ENCODE peak calls at places on chromosomes 4 and X, in four cellular contexts. X is epithelial cell of esophagus, H is GM23338, S is left ventricle myocardium inferior. M is an unnamed sample.

GRCh38 chrX:11704725-11705495 is 39.2 kb upstream of the ARHGAP6 start:
- DNase-seq in X (no peak), H (peak), S (no peak), M (no peak)

GRCh38 chr4:174061026-174061425 is 222.4 kb downstream of the FBXO8 start:
- DNase-seq in X (no peak), H (no peak), S (no peak), M (no peak)

GRCh38 chr4:19473569-19473968 is 778.1 kb upstream of the SLIT2 start:
- DNase-seq in X (no peak), H (no peak), S (no peak), M (no peak)

GRCh38 chr4:8391972-8392371 is 48.6 kb downstream of the ACOX3 start:
- DNase-seq in X (peak), H (no peak), S (peak), M (peak)

GRCh38 chr4:109760682-109761081 is 30.8 kb upstream of the PLA2G12A start:
- DNase-seq in X (no peak), H (no peak), S (no peak), M (no peak)

GRCh38 chr4:74543247-74543670 is 98.3 kb downstream of the AREG start:
- DNase-seq in X (peak), H (no peak), S (no peak), M (no peak)

GRCh38 chrX:66004928-66005831 is 34.7 kb downstream of the VSIG4 start:
- DNase-seq in X (no peak), H (no peak), S (no peak), M (no peak)

GRCh38 chr4:3836802-3837601 is 70.8 kb downstream of the ADRA2C start:
- DNase-seq in X (no peak), H (peak), S (no peak), M (no peak)

GRCh38 chrX:124530803-124531202 is 184.4 kb downstream of the SH2D1A start:
- DNase-seq in X (no peak), H (no peak), S (no peak), M (no peak)

GRCh38 chr4:173490817-173491518 is 39.1 kb downstream of the HAND2 start:
- DNase-seq in X (peak), H (no peak), S (no peak), M (no peak)

GRCh38 chr4:119521306-119521705 is 107.3 kb downstream of the PDE5A start:
- DNase-seq in X (no peak), H (no peak), S (no peak), M (no peak)

GRCh38 chrX:144219035-144219434 is 335.2 kb downstream of the UBE2NL start:
- DNase-seq in X (peak), H (no peak), S (no peak), M (peak)

GRCh38 chr4:184310171-184310567 is 92.5 kb upstream of the ENPP6 start:
- DNase-seq in X (peak), H (peak), S (no peak), M (peak)

GRCh38 chrX:26925088-26925487 is 538.1 kb downstream of the PPP4R3C start:
- DNase-seq in X (peak), H (no peak), S (no peak), M (no peak)

GRCh38 chr4:54566608-54567007 is 91.1 kb upstream of the KIT start:
- DNase-seq in X (no peak), H (no peak), S (no peak), M (no peak)

GRCh38 chr4:140069068-140069467 is 84.9 kb downstream of the MAML3 start:
- DNase-seq in X (peak), H (no peak), S (peak), M (peak)

GRCh38 chr4:87461281-87461700 is 38.9 kb downstream of the NUDT9 start:
- DNase-seq in X (peak), H (no peak), S (no peak), M (no peak)

GRCh38 chr4:175953960-175954521 is 111.6 kb upstream of the WDR17 start:
- DNase-seq in X (peak), H (peak), S (no peak), M (no peak)
- TF ChIP-seq CTCF in X (peak), H (peak), S (no peak), M (no peak)

DNA sequence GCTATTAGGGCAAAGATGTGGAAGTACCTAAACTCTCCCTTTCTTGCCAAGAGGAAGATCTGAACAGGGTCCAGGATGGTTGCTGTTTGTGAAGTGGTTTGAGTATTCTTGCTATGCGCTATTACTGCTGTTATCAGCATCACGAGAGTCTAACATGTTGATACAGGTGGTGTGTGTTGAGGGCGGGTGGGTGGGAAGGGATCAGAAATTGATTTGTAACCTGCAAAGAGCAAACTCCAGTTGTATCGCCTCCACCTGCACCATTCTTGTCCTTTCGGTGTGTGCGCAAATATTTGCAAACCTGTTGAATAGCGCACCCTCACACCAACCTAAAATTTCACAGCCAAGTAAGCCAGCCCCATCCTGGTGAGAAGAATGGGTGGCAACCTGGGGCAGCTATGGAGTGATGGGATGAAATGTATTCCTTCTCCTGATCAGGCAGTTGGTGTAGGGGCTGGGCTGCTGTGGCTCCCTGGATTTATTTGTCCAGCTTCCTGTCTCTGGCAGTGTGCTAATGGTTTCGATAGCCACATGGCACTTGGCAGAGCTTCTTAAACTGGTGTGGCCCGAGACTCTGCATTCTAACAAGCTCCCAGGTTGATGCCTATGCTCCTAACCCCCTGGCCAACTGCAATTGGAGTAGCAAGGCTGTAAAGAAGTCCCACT is 102.6 kb upstream of the SCML1 start:
- DNase-seq in X (no peak), H (no peak), S (no peak), M (no peak)
- H3K4me3 ChIP-seq in X (no peak), H (no peak), S (no peak), M (no peak)

DNA sequence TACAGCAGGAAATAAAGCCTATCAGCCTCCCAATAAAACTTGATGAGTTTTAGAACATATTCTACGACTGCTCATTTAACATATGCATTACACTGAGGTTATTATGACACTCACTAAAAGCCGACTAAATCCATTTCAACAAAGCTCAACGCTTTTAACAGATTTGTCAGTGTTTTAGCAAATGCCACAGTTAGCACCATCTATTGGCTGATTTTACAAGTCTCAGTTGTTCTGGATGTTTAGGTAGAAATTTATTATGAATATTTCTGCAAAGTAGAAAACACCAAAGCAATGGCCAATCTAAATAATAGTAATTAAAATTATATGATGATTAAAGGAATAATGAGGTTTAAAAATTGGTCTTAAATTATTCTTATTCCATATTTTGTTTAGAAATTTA is 993.2 kb upstream of the PCDH7 start:
- DNase-seq in X (no peak), H (no peak), S (no peak), M (no peak)
- TF ChIP-seq CTCF in X (no peak), H (peak), S (no peak), M (no peak)

DNA sequence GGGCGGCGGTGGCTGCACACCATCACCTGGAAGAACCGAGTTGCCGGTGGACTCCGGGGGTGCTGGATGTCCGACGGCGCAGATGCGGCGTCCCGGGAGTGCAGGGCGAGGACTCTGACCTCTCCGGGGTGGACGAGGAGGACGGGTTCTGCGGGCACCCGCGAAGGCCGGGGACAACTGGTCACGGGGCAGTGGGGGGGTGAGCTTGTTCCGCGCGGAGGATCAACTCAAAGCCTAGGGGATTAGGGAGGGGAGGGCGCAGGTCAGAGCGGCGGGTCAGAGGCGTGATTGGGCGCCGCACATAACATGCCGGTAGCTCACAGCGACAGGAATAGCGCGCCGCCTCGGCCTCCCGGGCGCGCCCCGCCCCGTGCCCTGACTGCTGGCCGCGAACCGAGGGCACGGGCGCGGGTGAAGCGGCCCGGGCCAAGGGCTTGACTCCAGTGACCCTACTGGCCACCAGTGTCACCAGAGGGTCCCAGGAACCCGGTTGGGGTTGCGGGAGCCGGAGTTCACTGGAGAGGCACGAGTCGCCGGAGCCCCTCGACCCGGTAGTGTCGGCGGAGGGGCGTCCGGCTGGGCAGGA is at the start of gene KLHL34:
- DNase-seq in X (no peak), H (peak), S (peak), M (no peak)
- H3K4me3 ChIP-seq in X (no peak), H (peak), S (peak), M (no peak)

DNA sequence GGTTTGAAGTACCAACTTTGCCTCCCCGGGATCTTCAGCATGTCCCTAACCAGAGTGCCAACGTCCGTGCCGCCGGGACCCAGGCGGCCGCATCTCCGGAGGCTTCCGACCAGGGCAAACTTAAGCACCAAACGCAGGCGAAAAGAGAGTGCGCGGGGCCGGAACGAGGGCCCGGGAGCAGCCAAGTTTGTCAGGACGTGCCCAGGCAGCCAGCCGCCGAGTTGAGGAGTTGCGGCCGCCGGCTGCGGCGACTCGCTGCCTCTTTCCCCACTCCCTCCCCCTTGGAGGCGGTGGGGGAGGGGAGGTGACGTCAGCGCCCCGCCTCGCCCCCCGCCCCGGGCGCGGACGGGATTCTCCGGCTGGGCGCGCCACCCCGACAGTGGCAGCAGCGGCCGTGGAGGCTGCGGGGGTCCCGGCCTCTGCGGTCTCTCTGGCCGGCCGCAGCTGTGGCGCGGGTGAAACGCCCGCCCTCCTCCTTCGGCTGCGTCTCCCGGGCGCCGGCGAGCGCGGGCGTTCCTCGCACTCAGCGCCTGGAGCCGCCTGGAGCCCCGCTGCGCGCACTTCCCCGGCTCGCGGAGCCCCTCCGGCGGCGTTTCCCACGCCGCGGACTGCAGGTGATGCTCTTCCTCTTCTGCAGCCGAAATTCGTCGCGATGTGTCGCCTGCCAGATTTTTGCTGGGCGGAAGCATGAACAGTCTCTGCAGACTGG is 2.9 kb upstream of the FAT1 start:
- DNase-seq in X (peak), H (peak), S (peak), M (peak)
- TF ChIP-seq CTCF in X (no peak), H (no peak), S (no peak), M (no peak)

M was measured in lung.